ENCODE peak calls at places on chromosomes 7 and 10, in six cellular contexts. W is fibroblast of lung, J is PC-3, N is hepatocyte, V is GM23248, H is SK-N-SH. A is an unnamed sample. For H3K79me2, the result is how much of the 10 kb centered on the place peaks cover.

GRCh38 chr7:17501461-17502208 is 203.2 kb downstream of the AHR start:
- DNase-seq in H (no peak), W (peak), N (no peak), V (peak), J (no peak), A (no peak)

GRCh38 chr7:92621026-92621540 is 30.9 kb upstream of the FAM133B start:
- DNase-seq in V (peak), W (peak), N (peak), H (peak), J (peak), A (peak)

GRCh38 chr10:74460812-74461211 is 309.8 kb downstream of the ADK start:
- DNase-seq in J (no peak), V (peak), W (peak), H (no peak), N (no peak), A (no peak)

GRCh38 chr7:80609732-80610131 is 28.7 kb upstream of the CD36 start:
- DNase-seq in W (no peak), H (no peak), J (no peak), V (no peak), N (no peak), A (no peak)

GRCh38 chr7:139827042-139827441 is 2.0 kb upstream of the TBXAS1 start:
- DNase-seq in N (no peak), H (no peak), J (peak), V (no peak), W (no peak), A (peak)

GRCh38 chr10:112132429-112132828 is 51.1 kb downstream of the GPAM start:
- DNase-seq in W (no peak), N (no peak), H (no peak), J (no peak), V (no peak), A (no peak)

GRCh38 chr10:105681051-105681450 is 1040.0 kb downstream of the SORCS3 start:
- DNase-seq in H (no peak), J (peak), V (no peak), W (peak), N (no peak), A (no peak)

GRCh38 chr10:47058961-47059391 is 147.7 kb downstream of the PTPN20 start:
- DNase-seq in V (peak), N (no peak), W (peak), H (no peak), J (no peak), A (no peak)

GRCh38 chr10:96690755-96691730 is 29.3 kb downstream of the PIK3AP1 start:
- DNase-seq in J (no peak), N (no peak), H (no peak), V (peak), W (peak), A (no peak)

GRCh38 chr7:27200761-27201230 is 905 bp upstream of the HOXA13 start:
- DNase-seq in J (peak), W (no peak), N (no peak), V (no peak), H (no peak), A (no peak)

GRCh38 chr7:118626739-118627138 is 402.2 kb downstream of the ANKRD7 start:
- DNase-seq in N (no peak), H (no peak), V (no peak), W (no peak), J (no peak), A (no peak)

GRCh38 chr7:77439572-77439971 is 23.4 kb upstream of the GSAP start:
- DNase-seq in H (peak), V (peak), N (peak), W (no peak), J (peak), A (no peak)

GRCh38 chr7:43844662-43845061 is 24.7 kb downstream of the MRPS24 start:
- DNase-seq in N (no peak), J (no peak), W (no peak), H (no peak), V (no peak), A (no peak)

GRCh38 chr10:12605580-12606405 is 256.4 kb downstream of the CAMK1D start:
- DNase-seq in H (no peak), W (peak), J (peak), V (peak), N (peak), A (peak)

GRCh38 chr7:122790132-122790531 is 87.4 kb upstream of the RNF148 start:
- DNase-seq in V (no peak), H (no peak), N (no peak), W (no peak), J (no peak), A (no peak)

GRCh38 chr10:130020651-130021372 is 56.7 kb upstream of the EBF3 start:
- DNase-seq in N (no peak), W (no peak), J (no peak), V (peak), H (no peak), A (no peak)
- H2AFZ ChIP-seq in N (no peak), W (no peak), J (no peak), V (peak), H (no peak), A (no peak)

GRCh38 chr10:26824015-26824690 is 36.6 kb downstream of the ABI1 start:
- DNase-seq in V (no peak), H (no peak), N (no peak), W (no peak), J (peak), A (no peak)

GRCh38 chr10:26821699-26822542 is 38.8 kb downstream of the ABI1 start:
- DNase-seq in J (no peak), N (no peak), H (no peak), V (no peak), W (peak), A (peak)
- H3K79me2 ChIP-seq in J (under half), N (half or more), H (half or more), V (half or more), W (under half), A (half or more)

GRCh38 chr10:131667047-131667446 is 233.8 kb upstream of the PPP2R2D start:
- DNase-seq in J (no peak), H (no peak), V (no peak), N (no peak), W (no peak), A (no peak)

GRCh38 chr10:131660427-131660826 is 240.4 kb upstream of the PPP2R2D start:
- DNase-seq in J (no peak), H (no peak), N (no peak), V (no peak), W (no peak), A (no peak)

GRCh38 chr10:131663411-131663810 is 237.4 kb upstream of the PPP2R2D start:
- DNase-seq in H (no peak), J (no peak), N (no peak), V (no peak), W (no peak), A (no peak)

GRCh38 chr10:131666091-131666490 is 234.7 kb upstream of the PPP2R2D start:
- DNase-seq in J (no peak), N (no peak), V (no peak), H (no peak), W (no peak), A (no peak)

DNA sequence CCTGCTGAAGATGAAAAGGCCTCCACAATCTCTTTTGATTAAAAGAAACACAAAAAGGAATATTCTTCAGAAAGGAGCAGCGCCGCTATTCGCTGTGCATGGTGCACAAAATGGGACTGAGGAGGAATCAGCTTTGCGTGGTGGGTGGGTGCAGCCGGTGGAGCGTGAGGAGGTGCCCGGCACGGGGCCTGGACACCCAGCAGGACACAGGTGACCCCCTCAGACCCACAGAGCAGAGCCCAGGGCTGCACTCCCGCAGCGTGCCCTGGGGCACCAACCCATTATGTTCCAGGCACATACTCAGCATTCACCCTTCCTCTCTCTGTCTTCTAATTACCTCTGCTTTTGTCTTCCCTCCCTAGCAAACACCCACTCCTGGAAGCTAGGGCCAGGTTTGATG is 238.0 kb upstream of the PPP2R2D start:
- DNase-seq in W (no peak), V (no peak), N (no peak), H (no peak), J (no peak), A (no peak)
- H2AFZ ChIP-seq in W (no peak), V (no peak), N (no peak), H (no peak), J (no peak), A (no peak)

GRCh38 chr10:68604441-68604840 is 44.3 kb downstream of the TET1 start:
- DNase-seq in H (no peak), N (no peak), V (no peak), J (no peak), W (peak), A (no peak)

GRCh38 chr10:68611227-68611626 is 51.1 kb downstream of the TET1 start:
- DNase-seq in H (no peak), W (no peak), V (no peak), N (no peak), J (no peak), A (no peak)

GRCh38 chr10:68603766-68604165 is 43.6 kb downstream of the TET1 start:
- DNase-seq in W (no peak), J (no peak), H (no peak), N (no peak), V (no peak), A (no peak)

GRCh38 chr10:68602434-68602833 is 42.3 kb downstream of the TET1 start:
- DNase-seq in V (no peak), N (no peak), J (peak), W (no peak), H (no peak), A (no peak)

DNA sequence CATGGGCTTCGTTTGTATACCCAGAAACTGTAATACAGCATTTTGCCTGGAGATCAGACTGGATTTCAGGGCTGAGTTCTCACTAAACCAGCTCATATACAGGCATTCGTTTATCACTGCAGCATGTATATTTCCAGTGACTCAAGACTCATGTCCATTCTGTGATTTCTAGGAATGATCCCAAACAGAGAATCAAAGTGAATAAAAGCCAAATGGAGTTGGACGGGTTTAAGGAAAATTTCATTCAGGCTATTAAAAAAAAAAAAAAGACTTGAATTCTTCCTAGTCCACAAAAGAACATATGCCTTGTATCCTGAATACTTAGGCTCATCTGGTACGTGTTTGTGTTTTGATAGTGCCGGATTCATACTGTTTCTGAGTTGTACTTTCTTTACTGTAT is 46.8 kb downstream of the TET1 start:
- DNase-seq in H (no peak), J (no peak), W (peak), V (peak), N (no peak), A (no peak)
- H3K79me2 ChIP-seq in H (under half), J (under half), W (under half), V (under half), N (under half), A (half or more)

GRCh38 chr10:117186832-117187615 is 10.3 kb upstream of the KCNK18 start:
- DNase-seq in N (no peak), J (peak), W (peak), V (peak), H (no peak), A (peak)
- H2AFZ ChIP-seq in N (no peak), J (peak), W (no peak), V (peak), H (no peak), A (peak)

DNA sequence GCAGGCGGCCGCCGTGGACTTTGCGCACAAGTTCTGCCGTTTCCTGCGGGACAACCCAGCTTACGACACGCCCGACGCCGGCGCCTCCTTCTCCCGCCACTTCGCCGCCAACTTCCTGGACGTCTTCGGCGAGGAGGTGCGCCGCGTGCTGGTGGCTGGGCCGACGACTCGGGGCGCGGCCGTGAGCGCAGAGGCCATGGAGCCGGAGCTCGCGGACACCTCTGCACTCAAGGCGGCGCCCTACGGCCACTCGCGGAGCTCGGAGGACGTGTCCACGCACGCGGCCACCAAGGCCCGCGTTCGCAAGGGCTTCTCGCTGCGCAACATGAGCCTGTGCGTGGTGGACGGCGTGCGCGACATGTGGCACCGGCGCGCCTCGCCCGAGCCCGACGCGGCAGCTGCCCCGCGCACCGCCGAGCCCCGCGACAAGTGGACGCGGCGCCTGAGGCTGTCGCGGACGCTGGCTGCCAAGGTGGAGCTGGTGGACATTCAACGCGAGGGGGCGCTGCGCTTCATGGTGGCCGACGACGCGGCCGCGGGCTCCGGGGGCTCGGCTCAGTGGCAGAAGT is 14.1 kb downstream of the SH2B2 start:
- DNase-seq in J (no peak), V (no peak), W (no peak), N (no peak), H (no peak), A (no peak)
- H3K79me2 ChIP-seq in J (under half), V (under half), W (under half), N (under half), H (under half), A (half or more)

GRCh38 chr7:64887756-64888508 is 15.1 kb upstream of the ZNF273 start:
- DNase-seq in J (no peak), H (peak), V (no peak), W (no peak), N (no peak), A (no peak)
- H2AFZ ChIP-seq in J (no peak), H (no peak), V (no peak), W (no peak), N (no peak), A (no peak)

GRCh38 chr10:98196985-98197384 is 62.5 kb downstream of the R3HCC1L start:
- DNase-seq in H (no peak), W (no peak), V (no peak), N (no peak), J (no peak), A (no peak)
- H3K79me2 ChIP-seq in H (under half), W (under half), V (half or more), N (under half), J (under half), A (under half)

A was measured in MM.1S.